ENCODE peak calls at places on chromosomes 16 and 17, in six cellular contexts. E, K, I, Q, X and V are unnamed samples.

GRCh38 chr16:85475233-85475632 is 137.9 kb upstream of the GSE1 start:
- DNase-seq in E (no peak), K (no peak), I (no peak), Q (no peak), X (no peak), V (no peak)

GRCh38 chr16:77468831-77469230 is 34.0 kb upstream of the ADAMTS18 start:
- DNase-seq in E (no peak), K (peak; percentile 4), I (no peak), Q (no peak), X (no peak), V (peak; percentile 55)

GRCh38 chr17:81432873-81433451 is 37.7 kb downstream of the BAHCC1 start:
- DNase-seq in E (peak; percentile 35), K (no peak), I (no peak), Q (peak; percentile 71), X (no peak), V (peak; percentile 60)

GRCh38 chr16:23527961-23528634 is 17.8 kb upstream of the GGA2 start:
- DNase-seq in E (no peak), K (no peak), I (no peak), Q (no peak), X (no peak), V (no peak)

GRCh38 chr16:8453359-8453758 is 137.0 kb downstream of the TMEM114 start:
- DNase-seq in E (no peak), K (no peak), I (no peak), Q (no peak), X (no peak), V (no peak)

GRCh38 chr17:1608676-1609075 is 20.0 kb downstream of the SLC43A2 start:
- DNase-seq in E (no peak), K (no peak), I (no peak), Q (no peak), X (no peak), V (no peak)

GRCh38 chr16:83113317-83113716 is 486.5 kb downstream of the CDH13 start:
- DNase-seq in E (no peak), K (no peak), I (peak; percentile 90), Q (no peak), X (no peak), V (peak; percentile 25)

GRCh38 chr16:14301150-14302030 is 230.3 kb downstream of the MRTFB start:
- DNase-seq in E (no peak), K (peak; percentile 44), I (peak; percentile 94), Q (no peak), X (no peak), V (no peak)

GRCh38 chr17:64192588-64192987 is 62.6 kb upstream of the ERN1 start:
- DNase-seq in E (no peak), K (no peak), I (no peak), Q (no peak), X (no peak), V (peak; percentile 81)

GRCh38 chr16:85562102-85562786 is 50.9 kb upstream of the GSE1 start:
- DNase-seq in E (no peak), K (no peak), I (no peak), Q (no peak), X (no peak), V (no peak)

GRCh38 chr17:48626470-48627241 is 498 bp upstream of the HOXB9 start:
- DNase-seq in E (peak; percentile 96), K (no peak), I (no peak), Q (no peak), X (peak; percentile 88), V (no peak)

GRCh38 chr17:83186226-83186625 is 106.8 kb downstream of the METRNL start:
- DNase-seq in E (no peak), K (no peak), I (peak; percentile 52), Q (no peak), X (no peak), V (no peak)

GRCh38 chr17:68910256-68910705 is 44.9 kb downstream of the ABCA8 start:
- DNase-seq in E (peak; percentile 6), K (peak; percentile 20), I (no peak), Q (no peak), X (no peak), V (no peak)

GRCh38 chr17:37570527-37571093 is 38.6 kb downstream of the SYNRG start:
- DNase-seq in E (peak; percentile 64), K (peak; percentile 16), I (peak; percentile 93), Q (peak; percentile 51), X (peak; percentile 34), V (peak; percentile 61)
- TF ChIP-seq CTCF in E (peak; percentile 61), K (peak; percentile 18), I (peak; percentile 74), Q (peak; percentile 35), X (peak; percentile 57), V (peak; percentile 84)

DNA sequence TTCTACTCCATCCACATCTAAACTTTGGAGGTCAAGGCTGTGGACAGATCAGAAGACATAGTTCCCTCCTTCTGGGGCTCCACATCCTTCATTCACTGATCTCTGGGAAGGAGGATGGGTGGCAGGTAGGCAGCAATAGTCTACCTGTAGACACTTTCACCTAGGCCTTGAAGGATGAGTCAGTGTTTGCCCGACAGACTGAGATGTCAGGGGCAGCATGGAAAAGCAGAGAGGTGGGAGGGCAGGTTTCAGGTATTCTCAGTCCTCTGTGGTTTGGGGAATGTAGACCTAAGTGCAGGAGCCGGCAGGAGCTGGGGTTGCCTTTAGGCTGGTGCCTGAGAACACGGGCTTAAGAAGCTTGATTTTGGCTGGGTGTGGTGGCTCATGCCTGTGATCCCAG is 171.9 kb upstream of the ZNF267 start:
- DNase-seq in E (no peak), K (no peak), I (no peak), Q (no peak), X (no peak), V (no peak)
- H3K4me3 ChIP-seq in E (no peak overlapping the region), K (no peak overlapping the region), I (no peak overlapping the region), Q (peak overlapping the region; percentile 85), X (peak overlapping the region; percentile 92), V (no peak overlapping the region)

DNA sequence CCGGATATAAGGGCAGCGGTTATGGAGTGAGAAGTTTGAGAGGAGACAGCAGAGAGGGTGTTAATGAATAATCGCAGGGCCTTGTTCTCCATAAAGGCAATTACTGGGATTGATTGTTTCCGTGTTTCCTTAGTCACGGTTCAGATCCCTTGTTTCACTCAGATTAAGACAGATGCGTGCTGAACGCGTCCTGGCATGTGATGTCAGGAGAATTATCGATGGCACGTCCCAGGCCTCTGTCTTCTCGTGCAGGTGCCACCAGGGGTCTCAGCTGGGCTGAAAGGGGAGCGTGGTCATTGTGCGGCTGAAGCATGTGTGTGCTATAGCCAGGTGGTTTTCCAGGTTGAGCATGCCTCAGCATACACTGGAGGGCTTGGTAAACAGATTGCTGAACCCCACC is 142.4 kb upstream of the NOL11 start:
- DNase-seq in E (no peak), K (no peak), I (no peak), Q (no peak), X (no peak), V (no peak)
- TF ChIP-seq CTCF in E (no peak), K (no peak), I (no peak), Q (no peak), X (no peak), V (no peak)

GRCh38 chr16:1775006-1775845 is 2.3 kb upstream of the MRPS34 start:
- DNase-seq in E (no peak), K (no peak), I (peak; percentile 84), Q (no peak), X (no peak), V (no peak)

GRCh38 chr16:1773703-1774455 is 945 bp upstream of the MRPS34 start:
- DNase-seq in E (peak; percentile 41), K (no peak), I (peak; percentile 97), Q (no peak), X (no peak), V (no peak)

GRCh38 chr16:1775846-1776671 is 3.1 kb upstream of the MRPS34 start:
- DNase-seq in E (no peak), K (no peak), I (peak; percentile 85), Q (no peak), X (no peak), V (no peak)

GRCh38 chr16:1772908-1773702 is at the start of gene MRPS34:
- DNase-seq in E (peak; percentile 84), K (peak; percentile 79), I (peak; percentile 99), Q (peak; percentile 88), X (peak; percentile 80), V (peak; percentile 48)

DNA sequence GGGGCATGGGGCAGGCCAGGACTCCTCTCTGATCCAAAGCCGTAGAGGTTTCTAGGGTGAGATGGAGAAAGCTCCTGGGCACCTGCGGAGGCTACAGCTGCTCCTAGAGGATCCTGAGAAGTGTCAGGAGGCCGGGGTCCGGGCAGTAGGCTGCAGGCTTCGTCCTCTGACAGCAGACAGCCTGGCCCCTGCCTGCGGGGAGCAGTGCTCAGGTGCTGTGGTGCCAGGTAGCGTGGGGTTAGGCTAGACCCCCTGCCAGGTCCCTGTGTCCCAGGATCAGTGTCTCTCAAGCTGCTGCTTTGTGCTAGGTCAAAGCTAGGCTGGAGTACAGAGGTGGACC is 1.5 kb upstream of the MRPS34 start:
- DNase-seq in E (no peak), K (no peak), I (no peak), Q (no peak), X (no peak), V (no peak)
- H3K4me3 ChIP-seq in E (peak overlapping the region; percentile 72), K (peak overlapping the region; percentile 88), I (peak overlapping the region; percentile 88), Q (peak overlapping the region; percentile 98), X (peak overlapping the region; percentile 97), V (peak overlapping the region; percentile 67)

GRCh38 chr16:4160663-4161436 is 44.6 kb upstream of the ADCY9 start:
- DNase-seq in E (no peak), K (no peak), I (no peak), Q (no peak), X (no peak), V (no peak)
- TF ChIP-seq CTCF in E (no peak), K (no peak), I (peak; percentile 27), Q (no peak), X (no peak), V (no peak)

GRCh38 chr17:77209330-77209748 is 68.6 kb downstream of the SEC14L1 start:
- DNase-seq in E (no peak), K (no peak), I (peak; percentile 35), Q (no peak), X (no peak), V (no peak)

GRCh38 chr17:77210331-77210730 is 69.6 kb downstream of the SEC14L1 start:
- DNase-seq in E (no peak), K (no peak), I (peak; percentile 17), Q (no peak), X (no peak), V (no peak)

GRCh38 chr17:77208217-77208808 is 67.5 kb downstream of the SEC14L1 start:
- DNase-seq in E (peak; percentile 63), K (peak; percentile 47), I (peak; percentile 89), Q (no peak), X (no peak), V (no peak)

GRCh38 chr17:77207689-77208216 is 67.0 kb downstream of the SEC14L1 start:
- DNase-seq in E (no peak), K (no peak), I (peak; percentile 4), Q (no peak), X (no peak), V (no peak)

DNA sequence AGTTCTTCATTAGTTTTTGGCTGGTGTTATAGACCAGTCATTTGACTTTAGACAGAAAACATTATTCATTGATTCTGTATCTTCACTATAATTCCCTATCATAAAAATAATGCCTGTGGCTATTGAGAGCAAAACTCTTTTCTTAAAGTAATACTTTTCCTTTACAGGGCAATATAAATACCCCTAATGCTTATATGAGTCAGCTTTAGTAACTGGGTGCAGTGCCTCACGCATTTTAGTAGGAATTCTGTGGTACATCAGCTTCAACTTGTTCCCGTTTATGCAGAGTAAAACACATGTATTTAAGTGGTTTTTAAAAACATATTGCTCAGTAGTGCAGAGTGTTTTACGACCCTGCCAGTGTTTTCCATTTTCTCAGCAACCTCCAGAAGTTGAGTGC is 68.1 kb downstream of the SEC14L1 start:
- DNase-seq in E (no peak), K (no peak), I (peak; percentile 69), Q (no peak), X (no peak), V (no peak)
- H3K4me3 ChIP-seq in E (no peak overlapping the region), K (no peak overlapping the region), I (no peak overlapping the region), Q (no peak overlapping the region), X (no peak overlapping the region), V (no peak overlapping the region)

GRCh38 chr16:69313469-69313868 is 2.3 kb downstream of the VPS4A start:
- DNase-seq in E (no peak), K (no peak), I (no peak), Q (no peak), X (no peak), V (no peak)
- TF ChIP-seq CTCF in E (no peak), K (no peak), I (no peak), Q (no peak), X (no peak), V (no peak)